ENCODE peak calls at places on chromosome 6, in six cellular contexts. W is right atrium auricular region, C is fibroblast of pulmonary artery, Y is lower lobe of right lung, H is IMR-90, R is mammary epithelial cell. T is an unnamed sample.

GRCh38 chr6:167731216-167731615 is 95.5 kb upstream of the AFDN start:
- DNase-seq in R (no peak), W (no peak), Y (no peak), H (no peak), C (no peak), T (no peak)

GRCh38 chr6:48378874-48379407 is 267.9 kb upstream of the PTCHD4 start:
- DNase-seq in W (no peak), H (no peak), R (no peak), Y (no peak), C (no peak), T (no peak)

GRCh38 chr6:134152767-134153485 is 100.5 kb upstream of the SLC2A12 start:
- DNase-seq in H (no peak), W (no peak), Y (no peak), R (no peak), C (no peak), T (no peak)

GRCh38 chr6:390914-391558 is 516 bp upstream of the IRF4 start:
- DNase-seq in C (no peak), Y (no peak), W (no peak), H (no peak), R (no peak), T (no peak)

GRCh38 chr6:45609141-45609638 is 231.5 kb upstream of the SUPT3H start:
- DNase-seq in H (peak; percentile 96), Y (peak; percentile 49), W (no peak), R (no peak), C (peak; percentile 92), T (no peak)

GRCh38 chr6:90135672-90136071 is 161.0 kb downstream of the BACH2 start:
- DNase-seq in R (peak; percentile 57), W (no peak), C (peak; percentile 28), Y (no peak), H (peak; percentile 90), T (no peak)

GRCh38 chr6:131060311-131060710 is 2.7 kb downstream of the EPB41L2 start:
- DNase-seq in C (no peak), R (no peak), W (no peak), Y (no peak), H (peak; percentile 64), T (no peak)

GRCh38 chr6:143128346-143129015 is 67.8 kb downstream of the AIG1 start:
- DNase-seq in H (no peak), W (no peak), Y (no peak), R (no peak), C (no peak), T (no peak)

GRCh38 chr6:106165885-106166485 is 79.8 kb downstream of the PRDM1 start:
- DNase-seq in R (peak; percentile 65), H (peak; percentile 77), W (no peak), C (no peak), Y (no peak), T (no peak)

GRCh38 chr6:143556529-143556928 is 45.0 kb upstream of the FUCA2 start:
- DNase-seq in C (peak; percentile 44), H (peak; percentile 95), W (no peak), R (no peak), Y (no peak), T (no peak)

GRCh38 chr6:38391909-38392614 is 247.7 kb downstream of the BTBD9 start:
- DNase-seq in Y (no peak), C (peak; percentile 17), H (peak; percentile 37), R (no peak), W (no peak), T (no peak)

GRCh38 chr6:146595981-146596731 is 2.6 kb upstream of the ADGB start:
- DNase-seq in W (no peak), H (no peak), C (no peak), R (peak; percentile 54), Y (no peak), T (no peak)

GRCh38 chr6:166203641-166204222 is 36.1 kb upstream of the TBXT start:
- DNase-seq in Y (no peak), R (no peak), H (no peak), W (no peak), C (no peak), T (no peak)

GRCh38 chr6:2784061-2784460 is 18.9 kb downstream of the WRNIP1 start:
- DNase-seq in R (no peak), W (no peak), H (no peak), Y (no peak), C (no peak), T (no peak)

GRCh38 chr6:2782825-2783187 is 17.6 kb downstream of the WRNIP1 start:
- DNase-seq in C (no peak), Y (no peak), R (no peak), H (no peak), W (no peak), T (no peak)

GRCh38 chr6:2782356-2782708 is 17.1 kb downstream of the WRNIP1 start:
- DNase-seq in Y (no peak), H (no peak), W (no peak), C (no peak), R (no peak), T (no peak)

GRCh38 chr6:2781685-2782355 is 16.6 kb downstream of the WRNIP1 start:
- DNase-seq in H (no peak), R (no peak), Y (no peak), C (no peak), W (no peak), T (no peak)

DNA sequence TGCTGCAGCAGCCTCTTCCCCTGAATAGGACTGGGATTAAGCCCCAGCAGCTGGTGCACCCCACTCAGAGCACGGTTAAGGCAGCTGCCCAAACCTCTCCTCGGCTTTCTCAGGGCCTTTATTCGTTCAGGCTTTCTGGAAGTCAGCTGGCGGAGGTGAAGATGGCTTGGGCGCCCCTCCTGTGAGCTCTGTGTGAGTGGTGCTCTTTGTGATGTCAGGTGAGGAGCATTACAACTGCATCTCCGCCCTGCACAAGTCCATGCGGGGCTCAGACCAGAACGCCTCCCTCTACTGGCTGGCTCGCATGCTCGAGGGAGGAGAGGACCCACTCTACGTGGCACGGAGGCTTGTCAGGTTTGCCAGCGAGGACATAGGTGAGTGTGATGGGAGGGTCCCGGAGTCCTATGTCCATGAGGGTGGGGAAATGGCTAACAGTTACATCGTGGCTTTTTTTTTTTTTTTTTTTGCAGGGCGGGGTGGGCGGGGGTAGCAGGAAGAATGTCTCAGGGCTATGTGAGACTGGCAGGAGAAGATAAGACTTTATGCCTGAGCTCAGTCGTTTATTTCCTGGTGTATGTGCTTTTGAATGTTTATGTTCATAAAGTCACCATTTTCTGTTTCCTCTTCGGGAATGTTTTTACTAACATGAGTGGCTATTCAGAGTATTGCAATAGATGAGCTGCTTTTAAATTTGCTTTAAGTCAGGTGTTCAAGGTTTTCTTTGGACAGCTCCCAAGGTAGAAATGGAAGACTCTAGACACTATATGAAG is 18.2 kb downstream of the WRNIP1 start:
- DNase-seq in R (no peak), W (no peak), Y (no peak), C (no peak), H (peak; percentile 34), T (no peak)
- TF ChIP-seq CTCF in R (no peak), W (no peak), Y (no peak), C (peak; percentile 1), H (no peak), T (no peak)

GRCh38 chr6:53827485-53827884 is 32.7 kb downstream of the LRRC1 start:
- DNase-seq in R (peak; percentile 58), W (no peak), C (no peak), Y (no peak), H (no peak), T (no peak)
- TF ChIP-seq CTCF in R (no peak), W (no peak), C (no peak), Y (no peak), H (no peak), T (no peak)

GRCh38 chr6:150589828-150590227 is 9.9 kb upstream of the PLEKHG1 start:
- DNase-seq in W (no peak), C (no peak), Y (no peak), R (no peak), H (no peak), T (no peak)
- TF ChIP-seq CTCF in W (no peak), C (no peak), Y (no peak), R (no peak), H (no peak), T (no peak)

DNA sequence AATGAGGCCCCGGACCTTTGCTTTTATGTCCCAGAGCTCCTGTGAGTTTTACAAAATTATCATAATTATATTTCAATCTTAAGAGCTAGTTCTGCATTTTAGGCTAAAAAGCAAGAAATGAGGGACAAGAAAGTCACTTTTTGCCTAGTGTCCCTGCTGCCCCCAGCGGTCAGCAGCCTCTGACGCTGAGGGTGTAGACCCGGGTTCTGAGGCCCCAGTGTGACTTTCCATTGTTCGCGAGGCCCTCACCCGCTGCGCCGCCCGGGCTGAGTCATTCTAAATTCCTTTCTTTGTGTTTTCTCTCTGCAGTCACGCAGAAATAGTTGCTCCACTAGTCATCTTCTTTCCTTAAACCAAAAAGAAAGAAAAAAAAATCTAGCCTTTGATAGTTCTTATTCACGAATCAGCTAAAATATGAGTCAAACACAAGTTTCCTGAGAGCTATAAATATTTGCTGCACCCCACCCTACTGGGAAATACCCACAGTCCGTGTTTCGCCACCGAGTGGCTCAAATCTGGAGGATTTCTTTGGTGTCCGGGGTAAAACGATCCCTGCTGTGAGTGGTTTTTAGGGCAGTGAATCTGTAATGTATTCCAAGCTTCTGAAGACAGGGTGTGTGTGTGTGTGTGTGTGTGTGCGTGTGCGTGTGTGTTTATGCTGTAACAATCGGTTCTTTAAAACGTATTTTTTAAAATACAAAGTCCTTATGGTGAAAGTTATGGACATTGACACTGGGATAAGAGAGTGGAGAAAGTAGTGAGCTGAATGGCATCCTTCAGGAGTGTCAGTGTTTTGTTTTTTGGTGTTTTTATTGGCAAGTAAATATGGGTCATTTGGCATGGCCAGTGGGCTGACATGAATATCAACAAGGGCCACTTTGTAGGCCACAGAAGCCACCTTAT is 59.7 kb upstream of the EEF1A1 start:
- DNase-seq in H (peak; percentile 98), W (peak; percentile 92), Y (peak; percentile 85), R (peak; percentile 98), C (peak; percentile 98), T (peak; percentile 65)
- TF ChIP-seq CTCF in H (peak; percentile 46), W (peak; percentile 50), Y (peak; percentile 58), R (peak; percentile 29), C (peak; percentile 53), T (peak; percentile 64)

GRCh38 chr6:73177221-73177944 is 47.9 kb downstream of the KHDC1L start:
- DNase-seq in H (no peak), C (no peak), Y (no peak), W (no peak), R (no peak), T (no peak)

GRCh38 chr6:73182021-73182607 is 43.2 kb downstream of the KHDC1L start:
- DNase-seq in C (no peak), H (peak; percentile 9), Y (no peak), W (no peak), R (no peak), T (no peak)

GRCh38 chr6:73176057-73176456 is 49.2 kb downstream of the KHDC1L start:
- DNase-seq in Y (no peak), C (no peak), W (no peak), H (no peak), R (no peak), T (no peak)

GRCh38 chr6:73180076-73180717 is 45.1 kb downstream of the KHDC1L start:
- DNase-seq in Y (no peak), W (no peak), C (no peak), H (peak; percentile 25), R (peak; percentile 21), T (no peak)

GRCh38 chr6:73180718-73181619 is 44.3 kb downstream of the KHDC1L start:
- DNase-seq in R (peak; percentile 59), W (no peak), H (peak; percentile 84), C (peak; percentile 85), Y (no peak), T (no peak)
- TF ChIP-seq CTCF in R (peak; percentile 91), W (peak; percentile 85), H (peak; percentile 90), C (peak; percentile 95), Y (peak; percentile 76), T (peak; percentile 84)